ENCODE peak calls at places on chromosomes 13 and 19, in seven cellular contexts. B is cerebellar cortex; X is iris pigment epithelial cell; D is NCI-H774; I is NCI-H1930; M is stimulated activated CD4-positive, alpha-beta T cell treated with anti-CD3 and anti-CD28 coated beads, Interleukin-12 subunit alpha, Interleukin-12 subunit beta, amount 100 ng/mL, for 24 hours; V is A549. A is an unnamed sample.

GRCh38 chr13:20182231-20182846 is 10.4 kb downstream of the GJB2 start:
- DNase-seq in B (peak), M (no peak), D (peak), X (peak), I (peak), V (peak), A (peak)

GRCh38 chr13:97798171-97798821 is 155.2 kb upstream of the IPO5 start:
- DNase-seq in M (no peak), D (no peak), V (no peak), B (no peak), I (peak), X (peak), A (no peak)

GRCh38 chr13:44396295-44396962 is 22.8 kb downstream of the SERP2 start:
- DNase-seq in I (no peak), M (no peak), D (no peak), X (no peak), B (no peak), V (no peak), A (no peak)

GRCh38 chr19:49546825-49547565 is 19.2 kb downstream of the RCN3 start:
- DNase-seq in B (peak), I (peak), V (peak), M (no peak), X (peak), D (peak), A (peak)

GRCh38 chr19:10565028-10565566 is 713 bp downstream of the KRI1 start:
- DNase-seq in I (no peak), V (peak), D (no peak), B (no peak), M (no peak), X (peak), A (peak)

GRCh38 chr13:112161441-112162301 is 94.7 kb downstream of the SOX1 start:
- DNase-seq in I (no peak), X (no peak), B (no peak), V (no peak), D (no peak), M (no peak), A (no peak)

GRCh38 chr19:41500443-41500842 is 57.5 kb downstream of the ERICH4 start:
- DNase-seq in D (no peak), M (no peak), B (no peak), X (no peak), V (no peak), I (no peak), A (no peak)

GRCh38 chr19:11018179-11018578 is 57.3 kb downstream of the SMARCA4 start:
- DNase-seq in I (no peak), B (no peak), M (no peak), D (no peak), V (no peak), X (no peak), A (no peak)

GRCh38 chr19:34996978-34997640 is 3.0 kb upstream of the GRAMD1A start:
- DNase-seq in I (no peak), V (no peak), B (no peak), X (no peak), D (no peak), M (no peak), A (peak)

GRCh38 chr13:36352350-36352749 is 6.2 kb upstream of the SPART start:
- DNase-seq in X (peak), B (no peak), D (no peak), M (no peak), V (no peak), I (no peak), A (no peak)

GRCh38 chr13:20360835-20361412 is 128.8 kb upstream of the GJB6 start:
- DNase-seq in V (no peak), I (no peak), D (no peak), M (no peak), X (no peak), B (no peak), A (no peak)

GRCh38 chr19:919157-920050 is 2.3 kb downstream of the KISS1R start:
- DNase-seq in M (no peak), B (no peak), I (peak), X (no peak), D (peak), V (no peak), A (peak)

GRCh38 chr19:18908917-18909619 is 10.1 kb downstream of the COPE start:
- DNase-seq in V (no peak), I (no peak), M (no peak), B (no peak), D (no peak), X (no peak), A (no peak)

A was measured in stimulated activated naive CD4-positive, alpha-beta T cell.